ENCODE peak calls at places on chromosomes 7 and 10, in ten cellular contexts. One of them, this sample, is unnamed.

GRCh38 chr10:69684020-69684980 is 54.3 kb downstream of the FAM241B start:
- DNase-seq in brain microvascular endothelial cell: peak
- DNase-seq in left ventricle myocardium inferior: peak
- DNase-seq in kidney: peak
- DNase-seq in AG04449: no peak
- DNase-seq in right atrium auricular region: peak
- DNase-seq in epithelial cell of esophagus: peak
- DNase-seq in choroid plexus epithelial cell: peak
- DNase-seq in stomach: peak
- DNase-seq in psoas muscle: peak
- DNase-seq in this sample: no peak

GRCh38 chr10:22630229-22631174 is 83.9 kb downstream of the PIP4K2A start:
- DNase-seq in psoas muscle: no peak
- DNase-seq in left ventricle myocardium inferior: no peak
- DNase-seq in AG04449: peak
- DNase-seq in stomach: no peak
- DNase-seq in epithelial cell of esophagus: peak
- DNase-seq in brain microvascular endothelial cell: peak
- DNase-seq in right atrium auricular region: no peak
- DNase-seq in kidney: no peak
- DNase-seq in choroid plexus epithelial cell: peak
- DNase-seq in this sample: no peak

GRCh38 chr7:99827040-99827778 is 604 bp upstream of the CYP3A43 start:
- DNase-seq in AG04449: no peak
- DNase-seq in kidney: no peak
- DNase-seq in choroid plexus epithelial cell: no peak
- DNase-seq in left ventricle myocardium inferior: no peak
- DNase-seq in epithelial cell of esophagus: no peak
- DNase-seq in brain microvascular endothelial cell: no peak
- DNase-seq in stomach: peak
- DNase-seq in right atrium auricular region: no peak
- DNase-seq in psoas muscle: no peak
- DNase-seq in this sample: no peak

GRCh38 chr7:81956520-81956919 is 186.7 kb upstream of the HGF start:
- DNase-seq in AG04449: no peak
- DNase-seq in right atrium auricular region: no peak
- DNase-seq in choroid plexus epithelial cell: peak
- DNase-seq in brain microvascular endothelial cell: peak
- DNase-seq in left ventricle myocardium inferior: no peak
- DNase-seq in kidney: no peak
- DNase-seq in stomach: no peak
- DNase-seq in epithelial cell of esophagus: peak
- DNase-seq in psoas muscle: no peak
- DNase-seq in this sample: no peak

GRCh38 chr7:81869670-81870069 is 99.8 kb upstream of the HGF start:
- DNase-seq in choroid plexus epithelial cell: no peak
- DNase-seq in epithelial cell of esophagus: no peak
- DNase-seq in left ventricle myocardium inferior: no peak
- DNase-seq in kidney: no peak
- DNase-seq in brain microvascular endothelial cell: no peak
- DNase-seq in psoas muscle: no peak
- DNase-seq in right atrium auricular region: no peak
- DNase-seq in AG04449: no peak
- DNase-seq in stomach: no peak
- DNase-seq in this sample: no peak

GRCh38 chr10:125265579-125265955 is 105.2 kb upstream of the CTBP2 start:
- DNase-seq in left ventricle myocardium inferior: no peak
- DNase-seq in kidney: no peak
- DNase-seq in psoas muscle: no peak
- DNase-seq in brain microvascular endothelial cell: no peak
- DNase-seq in right atrium auricular region: no peak
- DNase-seq in epithelial cell of esophagus: no peak
- DNase-seq in stomach: no peak
- DNase-seq in AG04449: no peak
- DNase-seq in choroid plexus epithelial cell: no peak
- DNase-seq in this sample: peak

GRCh38 chr7:82507365-82507975 is 63.9 kb upstream of the CACNA2D1 start:
- DNase-seq in kidney: no peak
- DNase-seq in stomach: no peak
- DNase-seq in AG04449: no peak
- DNase-seq in psoas muscle: no peak
- DNase-seq in left ventricle myocardium inferior: no peak
- DNase-seq in choroid plexus epithelial cell: no peak
- DNase-seq in right atrium auricular region: no peak
- DNase-seq in epithelial cell of esophagus: no peak
- DNase-seq in brain microvascular endothelial cell: no peak
- DNase-seq in this sample: no peak

GRCh38 chr7:17298840-17299476 is 506 bp downstream of the AHR start:
- DNase-seq in right atrium auricular region: peak
- DNase-seq in choroid plexus epithelial cell: no peak
- DNase-seq in epithelial cell of esophagus: peak
- DNase-seq in brain microvascular endothelial cell: no peak
- DNase-seq in AG04449: no peak
- DNase-seq in stomach: peak
- DNase-seq in kidney: peak
- DNase-seq in left ventricle myocardium inferior: peak
- DNase-seq in psoas muscle: peak
- DNase-seq in this sample: no peak

GRCh38 chr7:139099181-139099947 is 10.2 kb downstream of the ZC3HAV1 start:
- DNase-seq in left ventricle myocardium inferior: no peak
- DNase-seq in psoas muscle: no peak
- DNase-seq in epithelial cell of esophagus: no peak
- DNase-seq in choroid plexus epithelial cell: peak
- DNase-seq in kidney: no peak
- DNase-seq in stomach: no peak
- DNase-seq in right atrium auricular region: no peak
- DNase-seq in AG04449: no peak
- DNase-seq in brain microvascular endothelial cell: no peak
- DNase-seq in this sample: no peak
- H3K4me3 ChIP-seq in left ventricle myocardium inferior: no peak
- H3K4me3 ChIP-seq in psoas muscle: no peak
- H3K4me3 ChIP-seq in epithelial cell of esophagus: no peak
- H3K4me3 ChIP-seq in choroid plexus epithelial cell: no peak
- H3K4me3 ChIP-seq in kidney: no peak
- H3K4me3 ChIP-seq in stomach: no peak
- H3K4me3 ChIP-seq in right atrium auricular region: no peak
- H3K4me3 ChIP-seq in AG04449: no peak
- H3K4me3 ChIP-seq in brain microvascular endothelial cell: no peak
- H3K4me3 ChIP-seq in this sample: no peak

GRCh38 chr10:76774987-76775603 is 862.5 kb downstream of the KCNMA1 start:
- DNase-seq in stomach: no peak
- DNase-seq in brain microvascular endothelial cell: no peak
- DNase-seq in AG04449: no peak
- DNase-seq in kidney: no peak
- DNase-seq in choroid plexus epithelial cell: no peak
- DNase-seq in right atrium auricular region: peak
- DNase-seq in psoas muscle: no peak
- DNase-seq in epithelial cell of esophagus: no peak
- DNase-seq in left ventricle myocardium inferior: peak
- DNase-seq in this sample: no peak

GRCh38 chr10:76784076-76784475 is 853.5 kb downstream of the KCNMA1 start:
- DNase-seq in right atrium auricular region: no peak
- DNase-seq in epithelial cell of esophagus: peak
- DNase-seq in kidney: no peak
- DNase-seq in stomach: no peak
- DNase-seq in left ventricle myocardium inferior: no peak
- DNase-seq in brain microvascular endothelial cell: no peak
- DNase-seq in psoas muscle: no peak
- DNase-seq in choroid plexus epithelial cell: no peak
- DNase-seq in AG04449: no peak
- DNase-seq in this sample: no peak

GRCh38 chr10:76779821-76780281 is 857.8 kb downstream of the KCNMA1 start:
- DNase-seq in AG04449: no peak
- DNase-seq in left ventricle myocardium inferior: no peak
- DNase-seq in brain microvascular endothelial cell: no peak
- DNase-seq in psoas muscle: no peak
- DNase-seq in choroid plexus epithelial cell: no peak
- DNase-seq in right atrium auricular region: no peak
- DNase-seq in kidney: no peak
- DNase-seq in epithelial cell of esophagus: no peak
- DNase-seq in stomach: no peak
- DNase-seq in this sample: peak

GRCh38 chr10:76779163-76779820 is 858.3 kb downstream of the KCNMA1 start:
- DNase-seq in epithelial cell of esophagus: peak
- DNase-seq in brain microvascular endothelial cell: peak
- DNase-seq in AG04449: peak
- DNase-seq in choroid plexus epithelial cell: peak
- DNase-seq in stomach: no peak
- DNase-seq in kidney: no peak
- DNase-seq in left ventricle myocardium inferior: no peak
- DNase-seq in psoas muscle: no peak
- DNase-seq in right atrium auricular region: no peak
- DNase-seq in this sample: peak
- TF ChIP-seq CTCF in epithelial cell of esophagus: no peak
- TF ChIP-seq CTCF in brain microvascular endothelial cell: peak
- TF ChIP-seq CTCF in AG04449: no peak
- TF ChIP-seq CTCF in choroid plexus epithelial cell: peak
- TF ChIP-seq CTCF in stomach: no peak
- TF ChIP-seq CTCF in kidney: no peak
- TF ChIP-seq CTCF in left ventricle myocardium inferior: peak
- TF ChIP-seq CTCF in psoas muscle: no peak
- TF ChIP-seq CTCF in right atrium auricular region: no peak
- TF ChIP-seq CTCF in this sample: peak

GRCh38 chr10:24715246-24715769 is 8.4 kb downstream of the ARHGAP21 start:
- DNase-seq in AG04449: no peak
- DNase-seq in brain microvascular endothelial cell: no peak
- DNase-seq in kidney: no peak
- DNase-seq in epithelial cell of esophagus: no peak
- DNase-seq in right atrium auricular region: no peak
- DNase-seq in stomach: no peak
- DNase-seq in psoas muscle: no peak
- DNase-seq in choroid plexus epithelial cell: no peak
- DNase-seq in left ventricle myocardium inferior: no peak
- DNase-seq in this sample: no peak

GRCh38 chr10:24721254-24722106 is 2.2 kb downstream of the ARHGAP21 start:
- DNase-seq in right atrium auricular region: peak
- DNase-seq in psoas muscle: peak
- DNase-seq in kidney: peak
- DNase-seq in left ventricle myocardium inferior: peak
- DNase-seq in choroid plexus epithelial cell: peak
- DNase-seq in AG04449: no peak
- DNase-seq in brain microvascular endothelial cell: no peak
- DNase-seq in epithelial cell of esophagus: peak
- DNase-seq in stomach: peak
- DNase-seq in this sample: no peak

GRCh38 chr10:24720096-24720495 is 3.6 kb downstream of the ARHGAP21 start:
- DNase-seq in right atrium auricular region: no peak
- DNase-seq in AG04449: no peak
- DNase-seq in psoas muscle: no peak
- DNase-seq in brain microvascular endothelial cell: no peak
- DNase-seq in choroid plexus epithelial cell: no peak
- DNase-seq in stomach: no peak
- DNase-seq in kidney: no peak
- DNase-seq in left ventricle myocardium inferior: no peak
- DNase-seq in epithelial cell of esophagus: peak
- DNase-seq in this sample: no peak

GRCh38 chr10:24716295-24716694 is 7.4 kb downstream of the ARHGAP21 start:
- DNase-seq in psoas muscle: no peak
- DNase-seq in stomach: peak
- DNase-seq in choroid plexus epithelial cell: no peak
- DNase-seq in AG04449: no peak
- DNase-seq in left ventricle myocardium inferior: no peak
- DNase-seq in right atrium auricular region: no peak
- DNase-seq in epithelial cell of esophagus: no peak
- DNase-seq in kidney: no peak
- DNase-seq in brain microvascular endothelial cell: no peak
- DNase-seq in this sample: no peak

DNA sequence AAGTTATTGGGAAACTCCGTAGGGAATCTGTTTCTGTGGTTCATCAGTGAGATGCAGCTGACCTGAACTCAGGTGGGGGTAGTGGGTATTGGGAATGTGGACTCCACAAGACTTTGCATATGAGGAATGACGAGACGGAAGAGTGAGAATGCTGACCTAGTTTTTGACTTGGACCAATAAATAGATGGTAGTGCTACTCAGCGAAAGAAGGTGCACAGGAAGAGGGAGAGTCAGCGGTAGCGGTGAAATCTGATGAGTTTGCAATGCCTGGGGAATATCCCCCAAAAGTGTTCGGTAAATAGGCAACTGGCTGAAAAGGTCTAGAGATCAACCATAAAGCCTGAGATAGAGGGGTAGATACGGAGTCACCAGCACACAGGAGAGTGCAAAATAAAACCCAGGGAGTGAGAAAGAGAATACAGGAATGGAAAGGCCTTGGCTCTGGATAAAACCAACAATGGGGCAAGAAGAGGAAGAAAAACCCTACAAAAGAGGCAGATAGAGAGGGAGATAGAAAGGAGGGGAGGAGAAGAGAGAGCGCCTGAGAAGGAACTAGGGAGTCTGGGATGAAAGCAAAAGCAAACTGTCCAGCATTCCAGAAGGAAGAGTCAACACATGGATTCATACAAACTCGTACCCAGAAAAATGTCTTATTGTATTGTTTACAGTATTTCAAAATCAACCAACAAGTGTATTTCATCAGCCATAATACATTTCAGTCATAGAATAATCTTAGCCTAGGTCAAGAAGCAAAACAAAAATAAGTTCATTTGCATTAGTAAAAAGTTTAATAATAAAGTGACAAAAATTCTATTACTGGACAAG is 5.4 kb downstream of the ARHGAP21 start:
- DNase-seq in kidney: no peak
- DNase-seq in stomach: no peak
- DNase-seq in left ventricle myocardium inferior: no peak
- DNase-seq in right atrium auricular region: no peak
- DNase-seq in choroid plexus epithelial cell: peak
- DNase-seq in brain microvascular endothelial cell: peak
- DNase-seq in psoas muscle: no peak
- DNase-seq in AG04449: no peak
- DNase-seq in epithelial cell of esophagus: peak
- DNase-seq in this sample: peak
- H3K4me3 ChIP-seq in kidney: peak
- H3K4me3 ChIP-seq in stomach: peak
- H3K4me3 ChIP-seq in left ventricle myocardium inferior: peak
- H3K4me3 ChIP-seq in right atrium auricular region: no peak
- H3K4me3 ChIP-seq in choroid plexus epithelial cell: peak
- H3K4me3 ChIP-seq in brain microvascular endothelial cell: peak
- H3K4me3 ChIP-seq in psoas muscle: peak
- H3K4me3 ChIP-seq in AG04449: peak
- H3K4me3 ChIP-seq in epithelial cell of esophagus: no peak
- H3K4me3 ChIP-seq in this sample: peak

GRCh38 chr7:45867471-45867870 is 5.4 kb downstream of the CCDC201 start:
- DNase-seq in left ventricle myocardium inferior: no peak
- DNase-seq in epithelial cell of esophagus: no peak
- DNase-seq in AG04449: no peak
- DNase-seq in choroid plexus epithelial cell: no peak
- DNase-seq in brain microvascular endothelial cell: no peak
- DNase-seq in kidney: no peak
- DNase-seq in psoas muscle: no peak
- DNase-seq in right atrium auricular region: no peak
- DNase-seq in stomach: no peak
- DNase-seq in this sample: no peak

GRCh38 chr7:45869426-45869825 is 3.5 kb downstream of the CCDC201 start:
- DNase-seq in choroid plexus epithelial cell: peak
- DNase-seq in AG04449: peak
- DNase-seq in left ventricle myocardium inferior: no peak
- DNase-seq in epithelial cell of esophagus: peak
- DNase-seq in stomach: no peak
- DNase-seq in right atrium auricular region: no peak
- DNase-seq in psoas muscle: no peak
- DNase-seq in brain microvascular endothelial cell: no peak
- DNase-seq in kidney: no peak
- DNase-seq in this sample: peak

GRCh38 chr7:45865594-45866410 is 7.1 kb downstream of the CCDC201 start:
- DNase-seq in kidney: no peak
- DNase-seq in left ventricle myocardium inferior: no peak
- DNase-seq in choroid plexus epithelial cell: no peak
- DNase-seq in brain microvascular endothelial cell: no peak
- DNase-seq in epithelial cell of esophagus: no peak
- DNase-seq in psoas muscle: no peak
- DNase-seq in AG04449: no peak
- DNase-seq in stomach: no peak
- DNase-seq in right atrium auricular region: no peak
- DNase-seq in this sample: no peak

DNA sequence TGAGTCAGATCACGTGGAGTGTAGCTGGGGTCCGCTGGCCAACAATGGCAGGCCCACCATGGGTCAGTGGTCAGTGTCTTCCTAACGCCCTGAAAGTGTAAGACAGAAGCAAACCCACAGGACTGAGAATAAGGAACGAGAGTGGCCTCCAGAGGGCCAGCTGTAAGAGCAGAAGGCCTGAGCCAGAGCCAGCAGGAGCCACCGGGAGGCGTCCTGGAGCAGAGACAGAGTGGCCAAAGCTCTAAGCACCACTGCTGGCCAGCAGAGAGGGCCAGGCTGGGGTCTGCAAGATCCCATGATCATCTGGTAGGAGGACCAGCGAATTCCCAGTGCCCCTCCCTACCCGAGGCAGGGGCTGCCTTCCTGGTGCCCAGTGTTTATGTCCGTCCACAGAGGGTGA is 9.2 kb downstream of the CCDC201 start:
- DNase-seq in left ventricle myocardium inferior: no peak
- DNase-seq in brain microvascular endothelial cell: no peak
- DNase-seq in kidney: no peak
- DNase-seq in AG04449: no peak
- DNase-seq in epithelial cell of esophagus: no peak
- DNase-seq in stomach: no peak
- DNase-seq in choroid plexus epithelial cell: peak
- DNase-seq in right atrium auricular region: no peak
- DNase-seq in psoas muscle: no peak
- DNase-seq in this sample: no peak
- TF ChIP-seq CTCF in left ventricle myocardium inferior: no peak
- TF ChIP-seq CTCF in brain microvascular endothelial cell: peak
- TF ChIP-seq CTCF in kidney: no peak
- TF ChIP-seq CTCF in AG04449: peak
- TF ChIP-seq CTCF in epithelial cell of esophagus: no peak
- TF ChIP-seq CTCF in stomach: no peak
- TF ChIP-seq CTCF in choroid plexus epithelial cell: peak
- TF ChIP-seq CTCF in right atrium auricular region: no peak
- TF ChIP-seq CTCF in psoas muscle: no peak
- TF ChIP-seq CTCF in this sample: peak